ENCODE peak calls at places on chromosomes 4 and X, in four cellular contexts. One of them, this sample, is unnamed.

GRCh38 chrX:121479406-121479805 is 432.0 kb downstream of the GLUD2 start:
- DNase-seq in MM.1S: no peak
- DNase-seq in neural progenitor cell: peak
- DNase-seq in mesenchymal stem cell: no peak
- DNase-seq in this sample: peak

GRCh38 chrX:154457491-154458115 is 478 bp upstream of the PLXNA3 start:
- DNase-seq in neural progenitor cell: peak
- DNase-seq in MM.1S: peak
- DNase-seq in mesenchymal stem cell: no peak
- DNase-seq in this sample: peak

GRCh38 chr4:94561249-94562024 is 109.7 kb downstream of the PDLIM5 start:
- DNase-seq in mesenchymal stem cell: peak
- DNase-seq in neural progenitor cell: no peak
- DNase-seq in MM.1S: no peak
- DNase-seq in this sample: no peak

GRCh38 chr4:48538358-48538757 is 48.3 kb downstream of the ZAR1 start:
- DNase-seq in mesenchymal stem cell: no peak
- DNase-seq in MM.1S: no peak
- DNase-seq in neural progenitor cell: no peak
- DNase-seq in this sample: peak

GRCh38 chr4:89489338-89489771 is 181.8 kb upstream of the GPRIN3 start:
- DNase-seq in neural progenitor cell: no peak
- DNase-seq in mesenchymal stem cell: no peak
- DNase-seq in MM.1S: no peak
- DNase-seq in this sample: peak

GRCh38 chr4:78484574-78484973 is 67.0 kb upstream of the ANXA3 start:
- DNase-seq in neural progenitor cell: no peak
- DNase-seq in mesenchymal stem cell: no peak
- DNase-seq in MM.1S: no peak
- DNase-seq in this sample: no peak

GRCh38 chr4:77538144-77538543 is 67.5 kb upstream of the CXCL13 start:
- DNase-seq in mesenchymal stem cell: peak
- DNase-seq in MM.1S: peak
- DNase-seq in neural progenitor cell: no peak
- DNase-seq in this sample: no peak

GRCh38 chr4:59044316-59044715 is 1934.1 kb upstream of the IGFBP7 start:
- DNase-seq in mesenchymal stem cell: no peak
- DNase-seq in neural progenitor cell: no peak
- DNase-seq in MM.1S: no peak
- DNase-seq in this sample: no peak

GRCh38 chr4:87188063-87188462 is 32.4 kb downstream of the KLHL8 start:
- DNase-seq in mesenchymal stem cell: no peak
- DNase-seq in neural progenitor cell: no peak
- DNase-seq in MM.1S: no peak
- DNase-seq in this sample: no peak

GRCh38 chr4:1518997-1519700 is 112.9 kb upstream of the NKX1-1 start:
- DNase-seq in mesenchymal stem cell: no peak
- DNase-seq in MM.1S: no peak
- DNase-seq in neural progenitor cell: no peak
- DNase-seq in this sample: no peak

DNA sequence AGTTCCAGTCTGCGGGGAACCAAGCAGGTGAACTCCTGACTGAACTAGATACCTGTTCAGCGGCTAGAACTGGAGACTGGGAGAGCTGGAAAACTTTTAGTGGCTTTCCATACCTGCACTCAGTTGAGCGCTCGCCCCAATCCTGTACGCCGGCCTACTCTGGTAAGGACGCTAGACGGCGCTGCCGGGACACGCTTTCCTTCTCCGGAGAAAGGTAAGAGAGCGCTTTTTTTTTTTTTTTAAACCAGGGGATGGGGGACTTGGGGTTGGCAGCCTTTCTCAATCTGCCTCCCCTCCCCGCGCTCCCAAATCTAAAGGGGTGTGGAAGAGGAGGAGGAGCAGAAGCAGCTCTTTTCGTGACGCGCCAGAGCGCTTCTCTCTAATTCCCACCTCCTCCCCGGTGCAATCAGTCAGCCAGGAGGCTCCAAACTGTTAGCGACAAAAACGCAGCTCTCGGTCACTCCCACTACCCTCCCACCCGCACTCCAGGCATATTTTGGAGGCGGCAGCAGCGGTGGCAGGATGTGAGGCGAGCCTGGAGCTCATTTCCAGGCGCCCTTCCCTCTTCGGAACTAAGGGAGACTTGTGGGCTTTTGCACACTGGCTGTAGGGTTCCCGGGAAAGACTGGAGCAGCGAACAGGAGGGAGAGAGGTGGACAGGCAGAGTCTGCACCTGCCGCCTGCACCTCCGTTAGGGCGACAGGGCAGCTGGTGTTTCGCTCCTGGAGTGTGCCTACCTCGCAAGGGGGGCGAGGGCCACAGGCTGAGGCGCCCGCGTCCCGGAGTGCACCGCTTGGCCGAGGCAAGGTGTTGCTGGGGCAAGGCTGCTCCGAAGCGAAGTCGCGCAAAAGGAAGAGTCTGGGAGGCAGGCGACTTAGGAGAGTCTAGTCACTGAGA is at the start of gene IL1RAPL2:
- DNase-seq in MM.1S: peak
- DNase-seq in neural progenitor cell: peak
- DNase-seq in mesenchymal stem cell: peak
- DNase-seq in this sample: peak
- H2AFZ ChIP-seq in MM.1S: peak
- H2AFZ ChIP-seq in neural progenitor cell: peak
- H2AFZ ChIP-seq in mesenchymal stem cell: no peak
- H2AFZ ChIP-seq in this sample: peak

DNA sequence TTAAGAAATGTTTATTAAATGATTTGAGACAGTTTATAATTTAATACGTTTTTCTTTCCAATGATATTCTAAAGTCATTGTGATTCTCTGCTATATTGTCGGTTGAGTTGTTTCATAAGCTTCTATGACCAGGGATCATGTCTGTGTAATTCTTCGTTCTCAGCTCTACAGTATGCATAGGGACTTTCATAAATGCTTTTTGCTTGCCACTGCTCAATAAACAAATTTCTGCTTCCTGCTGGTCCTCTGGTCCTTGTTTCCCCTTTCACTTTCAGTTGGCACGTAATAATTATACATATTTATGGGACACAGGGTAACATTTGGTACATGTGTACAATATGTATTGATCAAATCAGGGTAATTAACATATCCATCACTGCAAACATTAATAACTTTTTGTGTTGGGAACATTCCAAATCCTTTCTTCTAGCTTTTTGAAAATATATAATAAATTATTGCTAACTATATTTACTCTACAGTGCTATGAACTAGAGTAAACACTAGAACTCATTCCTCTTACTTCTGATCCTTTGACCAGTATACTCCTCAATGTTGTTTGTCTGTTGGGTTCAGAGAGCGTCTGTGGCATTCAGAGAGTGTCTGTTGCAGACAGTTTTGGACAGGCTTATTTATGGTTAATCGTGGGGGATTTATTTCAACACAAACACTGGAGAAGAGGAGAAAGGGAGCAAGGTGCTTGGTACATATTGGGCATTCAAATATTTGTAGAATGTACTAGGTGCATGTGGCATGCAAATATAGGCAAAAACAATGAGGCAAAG is 68.3 kb upstream of the SPANXB1 start:
- DNase-seq in mesenchymal stem cell: no peak
- DNase-seq in MM.1S: no peak
- DNase-seq in neural progenitor cell: no peak
- DNase-seq in this sample: no peak
- H3K4me2 ChIP-seq in mesenchymal stem cell: no peak
- H3K4me2 ChIP-seq in MM.1S: no peak
- H3K4me2 ChIP-seq in neural progenitor cell: no peak
- H3K4me2 ChIP-seq in this sample: no peak

GRCh38 chrX:49270249-49270921 is 792 bp downstream of the PPP1R3F start:
- DNase-seq in mesenchymal stem cell: no peak
- DNase-seq in MM.1S: no peak
- DNase-seq in neural progenitor cell: peak
- DNase-seq in this sample: peak

GRCh38 chrX:49269010-49269767 is 404 bp upstream of the PPP1R3F start:
- DNase-seq in neural progenitor cell: peak
- DNase-seq in MM.1S: peak
- DNase-seq in mesenchymal stem cell: peak
- DNase-seq in this sample: peak

GRCh38 chrX:49266536-49267445 is 2.3 kb upstream of the FOXP3 start:
- DNase-seq in neural progenitor cell: no peak
- DNase-seq in mesenchymal stem cell: no peak
- DNase-seq in MM.1S: no peak
- DNase-seq in this sample: no peak

GRCh38 chrX:49269768-49270248 is at the start of gene PPP1R3F:
- DNase-seq in mesenchymal stem cell: no peak
- DNase-seq in neural progenitor cell: no peak
- DNase-seq in MM.1S: no peak
- DNase-seq in this sample: peak

GRCh38 chrX:49268702-49269009 is 937 bp upstream of the PPP1R3F start:
- DNase-seq in MM.1S: no peak
- DNase-seq in mesenchymal stem cell: no peak
- DNase-seq in neural progenitor cell: no peak
- DNase-seq in this sample: no peak
- H2AFZ ChIP-seq in MM.1S: peak
- H2AFZ ChIP-seq in mesenchymal stem cell: peak
- H2AFZ ChIP-seq in neural progenitor cell: no peak
- H2AFZ ChIP-seq in this sample: no peak

DNA sequence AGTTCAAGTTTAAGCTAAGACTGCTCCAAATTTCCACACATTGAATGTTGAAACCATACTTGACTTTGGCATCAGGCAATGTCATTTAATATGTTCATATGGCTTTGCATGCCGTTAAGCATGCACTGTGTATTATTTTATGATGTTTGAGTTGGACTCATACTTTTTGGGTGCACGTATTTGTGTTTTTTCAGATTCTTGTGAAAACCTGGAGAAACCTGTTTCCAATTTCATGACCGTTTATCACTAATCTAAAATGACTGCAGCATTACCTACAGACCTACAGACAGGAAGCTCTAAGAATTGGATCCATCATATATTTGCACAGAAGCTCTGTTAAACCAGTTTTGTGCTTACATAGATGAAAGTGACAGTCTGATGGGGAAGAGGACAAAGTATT is 1093.0 kb upstream of the INTU start:
- DNase-seq in mesenchymal stem cell: no peak
- DNase-seq in neural progenitor cell: no peak
- DNase-seq in MM.1S: no peak
- DNase-seq in this sample: no peak
- H3K4me2 ChIP-seq in mesenchymal stem cell: no peak
- H3K4me2 ChIP-seq in neural progenitor cell: no peak
- H3K4me2 ChIP-seq in MM.1S: no peak
- H3K4me2 ChIP-seq in this sample: no peak

This sample was measured in GM23338.